ENCODE peak calls at places on chromosomes 13 and 19, in ten cellular contexts. D is lower lobe of right lung, S is stomach, B is PC-3, C is fibroblast of lung, Z is endodermal cell, R is psoas muscle, W is Panc1, O is neural progenitor cell, M is uterus. V is an unnamed sample.

GRCh38 chr13:37134411-37135041 is 29.1 kb upstream of the CSNK1A1L start:
- DNase-seq in O (no peak), B (no peak), D (no peak), C (peak), R (no peak), M (peak), W (no peak), Z (no peak), S (no peak), V (peak)

GRCh38 chr13:69589531-69589930 is 518.1 kb upstream of the ATXN8OS start:
- DNase-seq in C (no peak), R (no peak), M (no peak), O (no peak), B (no peak), Z (no peak), S (no peak), W (no peak), D (no peak), V (no peak)

GRCh38 chr19:47507924-47508553 is 6.8 kb downstream of the NAPA start:
- DNase-seq in S (no peak), D (no peak), B (no peak), R (no peak), O (peak), M (no peak), Z (peak), W (no peak), C (no peak), V (no peak)

GRCh38 chr19:29562299-29563297 is 36.8 kb downstream of the VSTM2B start:
- DNase-seq in S (no peak), B (no peak), M (no peak), O (no peak), W (no peak), D (no peak), Z (no peak), R (no peak), C (no peak), V (no peak)

GRCh38 chr19:50969413-50969760 is at the start of gene KLK6:
- DNase-seq in C (no peak), S (no peak), W (no peak), R (no peak), D (no peak), B (peak), O (no peak), M (no peak), Z (peak), V (no peak)

GRCh38 chr13:36341718-36342117 is 4.5 kb downstream of the SPART start:
- DNase-seq in R (no peak), M (no peak), B (peak), W (no peak), C (peak), O (no peak), D (no peak), S (no peak), Z (no peak), V (peak)

GRCh38 chr13:76086729-76087128 is 450.6 kb downstream of the LMO7 start:
- DNase-seq in Z (no peak), B (no peak), O (peak), C (no peak), S (no peak), R (no peak), D (no peak), M (no peak), W (no peak), V (no peak)

GRCh38 chr13:84870190-84870589 is 929.0 kb downstream of the SLITRK6 start:
- DNase-seq in W (no peak), Z (peak), O (no peak), M (no peak), R (no peak), D (no peak), B (peak), C (no peak), S (no peak), V (no peak)

GRCh38 chr13:46855166-46855565 is 41.7 kb downstream of the HTR2A start:
- DNase-seq in Z (no peak), R (no peak), S (no peak), D (no peak), B (no peak), W (no peak), M (no peak), O (no peak), C (no peak), V (no peak)

GRCh38 chr13:101998129-101998528 is 403.7 kb downstream of the FGF14 start:
- DNase-seq in M (no peak), Z (no peak), B (no peak), S (no peak), O (no peak), C (no peak), W (no peak), R (no peak), D (no peak), V (no peak)

GRCh38 chr13:98446234-98446621 is 130.7 kb downstream of the STK24 start:
- DNase-seq in C (no peak), M (no peak), Z (no peak), O (no peak), R (no peak), B (no peak), W (no peak), S (no peak), D (peak), V (no peak)
- H3K27ac ChIP-seq in C (no peak), M (peak), Z (no peak), O (no peak), R (no peak), B (no peak), W (no peak), S (peak), D (peak), V (no peak)

DNA sequence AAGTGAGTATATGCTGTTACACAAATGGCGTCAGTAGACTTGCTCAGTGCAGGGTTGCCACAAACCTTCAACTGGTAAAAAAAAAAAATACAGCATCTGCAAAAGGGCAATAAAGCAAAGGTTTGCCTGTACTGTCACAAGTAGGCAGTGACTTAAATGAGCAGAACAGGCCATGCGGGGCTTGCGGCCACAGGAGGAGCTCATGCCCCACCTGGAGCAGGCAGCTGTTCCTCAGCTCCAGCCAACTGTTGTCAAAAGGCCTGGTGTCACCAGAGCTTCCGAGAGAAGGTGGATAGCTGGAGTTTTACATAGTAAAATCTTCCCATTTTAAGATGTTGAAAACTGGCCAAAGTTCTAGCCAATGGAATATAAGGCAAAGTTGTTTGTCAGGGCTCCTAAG is 7.7 kb downstream of the ATP7B start:
- DNase-seq in O (no peak), C (no peak), M (no peak), D (no peak), S (no peak), B (no peak), Z (peak), W (no peak), R (no peak), V (no peak)
- TF ChIP-seq CTCF in O (no peak), C (no peak), M (no peak), D (no peak), S (no peak), B (no peak), Z (peak), W (no peak), R (peak), V (no peak)

GRCh38 chr13:98752111-98752941 is at the start of gene SLC15A1:
- DNase-seq in Z (peak), C (no peak), S (no peak), W (no peak), M (no peak), B (no peak), D (no peak), R (no peak), O (peak), V (peak)

GRCh38 chr13:98755729-98756128 is 3.3 kb upstream of the SLC15A1 start:
- DNase-seq in B (no peak), W (no peak), D (no peak), S (no peak), Z (no peak), C (no peak), O (no peak), M (no peak), R (no peak), V (no peak)

GRCh38 chr13:98751397-98752110 is 918 bp downstream of the SLC15A1 start:
- DNase-seq in B (peak), R (no peak), W (no peak), C (peak), O (peak), M (no peak), D (no peak), Z (peak), S (no peak), V (peak)

GRCh38 chr13:98752942-98753290 is 444 bp upstream of the SLC15A1 start:
- DNase-seq in W (no peak), O (no peak), C (no peak), D (no peak), M (no peak), Z (no peak), R (no peak), S (no peak), B (no peak), V (no peak)

DNA sequence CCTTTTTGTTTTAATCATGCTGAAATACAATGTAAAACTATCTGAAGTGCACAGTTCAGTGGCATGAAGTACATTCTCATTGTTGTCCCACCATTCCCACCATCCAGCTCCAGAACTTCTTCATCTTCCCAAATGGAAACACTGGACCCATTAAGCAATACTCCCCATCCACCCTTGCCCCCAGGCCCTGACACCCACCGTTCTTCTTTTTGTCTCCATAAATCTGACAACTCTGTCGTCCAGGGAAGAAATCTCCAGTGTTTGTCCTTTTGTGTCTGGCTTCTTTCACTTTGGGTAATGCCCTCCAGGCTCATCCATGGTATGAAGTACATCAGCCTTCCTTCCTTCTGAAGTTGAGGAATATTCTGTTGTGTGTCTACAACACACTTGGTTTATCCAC is 2.6 kb upstream of the SLC15A1 start:
- DNase-seq in M (no peak), S (no peak), W (no peak), B (no peak), Z (no peak), D (no peak), C (no peak), R (no peak), O (no peak), V (no peak)
- H3K27ac ChIP-seq in M (no peak), S (no peak), W (no peak), B (no peak), Z (no peak), D (no peak), C (no peak), R (no peak), O (no peak), V (no peak)

GRCh38 chr13:20134732-20135131 is 26.1 kb downstream of the GJA3 start:
- DNase-seq in B (no peak), O (no peak), Z (peak), R (no peak), D (no peak), C (no peak), M (no peak), W (no peak), S (no peak), V (no peak)
- TF ChIP-seq CTCF in B (no peak), O (no peak), Z (no peak), R (no peak), D (no peak), C (no peak), M (no peak), W (no peak), S (no peak), V (no peak)

GRCh38 chr19:18293642-18294466 is 12.4 kb upstream of the JUND start:
- DNase-seq in O (peak), S (no peak), B (no peak), M (no peak), Z (peak), W (no peak), C (no peak), R (no peak), D (no peak), V (no peak)
- H3K27ac ChIP-seq in O (peak), S (peak), B (no peak), M (peak), Z (peak), W (peak), C (peak), R (peak), D (peak), V (peak)

GRCh38 chr13:40626977-40627376 is 39.5 kb downstream of the FOXO1 start:
- DNase-seq in R (no peak), M (no peak), Z (no peak), B (no peak), O (no peak), D (no peak), C (no peak), W (no peak), S (no peak), V (no peak)
- TF ChIP-seq CTCF in R (no peak), M (no peak), Z (no peak), B (no peak), O (no peak), D (no peak), C (no peak), W (no peak), S (no peak), V (no peak)

GRCh38 chr19:49686503-49687088 is 2.8 kb upstream of the ADM5 start:
- DNase-seq in W (no peak), C (no peak), Z (no peak), S (no peak), M (no peak), O (no peak), R (no peak), B (no peak), D (no peak), V (no peak)

GRCh38 chr19:49687150-49687549 is 2.2 kb upstream of the ADM5 start:
- DNase-seq in B (no peak), S (no peak), Z (no peak), M (no peak), R (no peak), C (no peak), W (no peak), D (no peak), O (no peak), V (no peak)

GRCh38 chr19:49688531-49689132 is 762 bp upstream of the ADM5 start:
- DNase-seq in C (no peak), B (no peak), D (no peak), W (no peak), Z (no peak), S (no peak), R (no peak), M (no peak), O (no peak), V (no peak)

GRCh38 chr19:49689133-49690072 is at the start of gene ADM5:
- DNase-seq in W (no peak), M (peak), Z (peak), B (peak), S (peak), R (peak), D (peak), O (peak), C (no peak), V (peak)

DNA sequence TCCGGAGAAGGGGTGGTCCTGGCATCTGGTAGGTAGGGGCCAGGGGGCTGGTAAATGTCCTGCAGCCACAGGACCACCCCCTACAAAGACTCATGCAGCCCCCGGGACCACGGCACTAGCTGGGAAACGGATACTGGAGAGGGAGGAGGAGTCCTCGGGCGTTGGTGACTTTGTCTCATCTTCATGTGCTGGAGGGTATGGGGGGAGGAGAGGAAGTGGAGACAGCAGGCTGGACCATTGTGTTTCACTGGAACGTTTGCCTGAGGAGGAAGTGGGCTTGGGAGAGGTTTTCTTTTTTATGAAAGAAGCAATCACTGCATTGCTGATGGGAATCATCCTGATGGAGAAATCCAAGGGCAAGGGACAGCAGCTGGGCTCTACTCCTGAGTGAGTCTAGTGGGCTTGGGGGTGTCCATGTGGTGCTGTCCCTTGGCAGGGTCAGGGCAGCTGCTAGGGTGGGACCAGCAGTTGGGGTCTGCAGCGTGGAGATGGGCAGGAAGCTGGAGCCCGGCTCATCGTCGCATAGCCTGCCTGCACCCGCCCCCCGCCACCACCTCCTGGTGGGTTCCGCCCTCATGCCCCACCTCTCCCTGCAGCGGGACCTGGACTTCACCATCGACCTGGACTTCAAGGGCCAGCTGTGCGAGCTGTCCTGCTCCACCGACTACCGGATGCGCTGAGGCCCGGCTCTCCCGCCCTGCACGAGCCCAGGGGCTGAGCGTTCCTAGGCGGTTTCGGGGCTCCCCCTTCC is 1.7 kb upstream of the ADM5 start:
- DNase-seq in O (no peak), S (no peak), Z (no peak), C (no peak), M (no peak), D (no peak), B (peak), W (no peak), R (no peak), V (no peak)
- H3K27ac ChIP-seq in O (no peak), S (peak), Z (peak), C (no peak), M (peak), D (peak), B (no peak), W (no peak), R (no peak), V (no peak)

V was measured in cardiac muscle cell.